ENCODE peak calls at places on chromosome 20, in eight cellular contexts. One of them, this sample, is unnamed.

GRCh38 chr20:5000263-5001173 is 792 bp downstream of the SLC23A2 start:
- DNase-seq in activated T-cell treated with anti-CD3 and anti-CD28 coated beads for 24 hours: no peak
- DNase-seq in NB4: peak
- DNase-seq in A549: no peak
- DNase-seq in right cardiac atrium: peak
- DNase-seq in AG09319: no peak
- DNase-seq in SK-N-SH: peak
- DNase-seq in progenitor cell of endocrine pancreas: peak
- DNase-seq in this sample: peak

GRCh38 chr20:4099905-4100675 is 84.7 kb upstream of the RNF24 start:
- DNase-seq in AG09319: no peak
- DNase-seq in progenitor cell of endocrine pancreas: no peak
- DNase-seq in activated T-cell treated with anti-CD3 and anti-CD28 coated beads for 24 hours: no peak
- DNase-seq in SK-N-SH: no peak
- DNase-seq in right cardiac atrium: no peak
- DNase-seq in NB4: no peak
- DNase-seq in A549: no peak
- DNase-seq in this sample: no peak

GRCh38 chr20:10669843-10670446 is 3.9 kb downstream of the JAG1 start:
- DNase-seq in AG09319: no peak
- DNase-seq in A549: no peak
- DNase-seq in progenitor cell of endocrine pancreas: no peak
- DNase-seq in right cardiac atrium: no peak
- DNase-seq in SK-N-SH: no peak
- DNase-seq in NB4: no peak
- DNase-seq in activated T-cell treated with anti-CD3 and anti-CD28 coated beads for 24 hours: no peak
- DNase-seq in this sample: no peak

GRCh38 chr20:20806121-20806820 is 93.8 kb upstream of the RALGAPA2 start:
- DNase-seq in right cardiac atrium: no peak
- DNase-seq in A549: no peak
- DNase-seq in SK-N-SH: no peak
- DNase-seq in progenitor cell of endocrine pancreas: no peak
- DNase-seq in NB4: no peak
- DNase-seq in AG09319: no peak
- DNase-seq in activated T-cell treated with anti-CD3 and anti-CD28 coated beads for 24 hours: no peak
- DNase-seq in this sample: no peak

GRCh38 chr20:15703171-15703911 is 869.9 kb downstream of the KIF16B start:
- DNase-seq in A549: peak
- DNase-seq in progenitor cell of endocrine pancreas: no peak
- DNase-seq in activated T-cell treated with anti-CD3 and anti-CD28 coated beads for 24 hours: no peak
- DNase-seq in right cardiac atrium: no peak
- DNase-seq in SK-N-SH: no peak
- DNase-seq in NB4: no peak
- DNase-seq in AG09319: no peak
- DNase-seq in this sample: no peak

GRCh38 chr20:54148947-54149764 is 24.6 kb downstream of the CYP24A1 start:
- DNase-seq in SK-N-SH: no peak
- DNase-seq in AG09319: no peak
- DNase-seq in A549: peak
- DNase-seq in activated T-cell treated with anti-CD3 and anti-CD28 coated beads for 24 hours: no peak
- DNase-seq in right cardiac atrium: no peak
- DNase-seq in NB4: no peak
- DNase-seq in progenitor cell of endocrine pancreas: no peak
- DNase-seq in this sample: no peak

GRCh38 chr20:39164642-39165041 is 202.5 kb downstream of the DHX35 start:
- DNase-seq in progenitor cell of endocrine pancreas: no peak
- DNase-seq in AG09319: no peak
- DNase-seq in A549: no peak
- DNase-seq in activated T-cell treated with anti-CD3 and anti-CD28 coated beads for 24 hours: no peak
- DNase-seq in SK-N-SH: no peak
- DNase-seq in NB4: no peak
- DNase-seq in right cardiac atrium: no peak
- DNase-seq in this sample: no peak

GRCh38 chr20:50260480-50261221 is 70.0 kb downstream of the CEBPB start:
- DNase-seq in AG09319: no peak
- DNase-seq in A549: no peak
- DNase-seq in progenitor cell of endocrine pancreas: no peak
- DNase-seq in right cardiac atrium: no peak
- DNase-seq in NB4: peak
- DNase-seq in activated T-cell treated with anti-CD3 and anti-CD28 coated beads for 24 hours: no peak
- DNase-seq in SK-N-SH: no peak
- DNase-seq in this sample: no peak

GRCh38 chr20:54017846-54018245 is 52.5 kb downstream of the BCAS1 start:
- DNase-seq in SK-N-SH: no peak
- DNase-seq in AG09319: no peak
- DNase-seq in NB4: no peak
- DNase-seq in activated T-cell treated with anti-CD3 and anti-CD28 coated beads for 24 hours: no peak
- DNase-seq in right cardiac atrium: no peak
- DNase-seq in progenitor cell of endocrine pancreas: no peak
- DNase-seq in A549: no peak
- DNase-seq in this sample: peak

GRCh38 chr20:59697082-59697481 is 92.7 kb downstream of the PHACTR3 start:
- DNase-seq in progenitor cell of endocrine pancreas: no peak
- DNase-seq in A549: no peak
- DNase-seq in SK-N-SH: no peak
- DNase-seq in right cardiac atrium: no peak
- DNase-seq in NB4: no peak
- DNase-seq in activated T-cell treated with anti-CD3 and anti-CD28 coated beads for 24 hours: no peak
- DNase-seq in AG09319: no peak
- DNase-seq in this sample: no peak

GRCh38 chr20:31849306-31849930 is 4.0 kb upstream of the FOXS1 start:
- DNase-seq in activated T-cell treated with anti-CD3 and anti-CD28 coated beads for 24 hours: no peak
- DNase-seq in progenitor cell of endocrine pancreas: no peak
- DNase-seq in AG09319: no peak
- DNase-seq in right cardiac atrium: no peak
- DNase-seq in A549: no peak
- DNase-seq in NB4: no peak
- DNase-seq in SK-N-SH: peak
- DNase-seq in this sample: no peak

GRCh38 chr20:23270427-23270911 is 80.1 kb upstream of the NXT1 start:
- DNase-seq in NB4: no peak
- DNase-seq in A549: no peak
- DNase-seq in progenitor cell of endocrine pancreas: no peak
- DNase-seq in SK-N-SH: no peak
- DNase-seq in right cardiac atrium: no peak
- DNase-seq in AG09319: no peak
- DNase-seq in activated T-cell treated with anti-CD3 and anti-CD28 coated beads for 24 hours: no peak
- DNase-seq in this sample: no peak

GRCh38 chr20:49573900-49574416 is 6.0 kb upstream of the PTGIS start:
- DNase-seq in SK-N-SH: no peak
- DNase-seq in AG09319: no peak
- DNase-seq in A549: no peak
- DNase-seq in right cardiac atrium: no peak
- DNase-seq in progenitor cell of endocrine pancreas: no peak
- DNase-seq in activated T-cell treated with anti-CD3 and anti-CD28 coated beads for 24 hours: no peak
- DNase-seq in NB4: no peak
- DNase-seq in this sample: no peak

GRCh38 chr20:10540636-10541493 is 105.8 kb downstream of the SLX4IP start:
- DNase-seq in A549: peak
- DNase-seq in NB4: peak
- DNase-seq in activated T-cell treated with anti-CD3 and anti-CD28 coated beads for 24 hours: no peak
- DNase-seq in progenitor cell of endocrine pancreas: no peak
- DNase-seq in right cardiac atrium: no peak
- DNase-seq in AG09319: no peak
- DNase-seq in SK-N-SH: no peak
- DNase-seq in this sample: no peak

GRCh38 chr20:60327971-60328660 is 369.9 kb downstream of the CDH26 start:
- DNase-seq in right cardiac atrium: no peak
- DNase-seq in A549: no peak
- DNase-seq in SK-N-SH: no peak
- DNase-seq in NB4: peak
- DNase-seq in progenitor cell of endocrine pancreas: no peak
- DNase-seq in AG09319: no peak
- DNase-seq in activated T-cell treated with anti-CD3 and anti-CD28 coated beads for 24 hours: no peak
- DNase-seq in this sample: no peak

GRCh38 chr20:48606117-48606840 is 221.5 kb downstream of the PREX1 start:
- DNase-seq in progenitor cell of endocrine pancreas: no peak
- DNase-seq in AG09319: no peak
- DNase-seq in SK-N-SH: no peak
- DNase-seq in NB4: no peak
- DNase-seq in A549: no peak
- DNase-seq in right cardiac atrium: peak
- DNase-seq in activated T-cell treated with anti-CD3 and anti-CD28 coated beads for 24 hours: no peak
- DNase-seq in this sample: no peak

GRCh38 chr20:57361517-57361916 is 10.5 kb downstream of the RAE1 start:
- DNase-seq in NB4: no peak
- DNase-seq in SK-N-SH: no peak
- DNase-seq in activated T-cell treated with anti-CD3 and anti-CD28 coated beads for 24 hours: no peak
- DNase-seq in right cardiac atrium: no peak
- DNase-seq in AG09319: peak
- DNase-seq in A549: no peak
- DNase-seq in progenitor cell of endocrine pancreas: no peak
- DNase-seq in this sample: no peak

GRCh38 chr20:54133434-54134427 is 40.1 kb downstream of the CYP24A1 start:
- DNase-seq in activated T-cell treated with anti-CD3 and anti-CD28 coated beads for 24 hours: no peak
- DNase-seq in A549: no peak
- DNase-seq in SK-N-SH: no peak
- DNase-seq in progenitor cell of endocrine pancreas: no peak
- DNase-seq in NB4: no peak
- DNase-seq in AG09319: no peak
- DNase-seq in right cardiac atrium: no peak
- DNase-seq in this sample: no peak

GRCh38 chr20:24936526-24937407 is 12.3 kb upstream of the CST7 start:
- DNase-seq in activated T-cell treated with anti-CD3 and anti-CD28 coated beads for 24 hours: no peak
- DNase-seq in SK-N-SH: no peak
- DNase-seq in A549: no peak
- DNase-seq in right cardiac atrium: no peak
- DNase-seq in NB4: no peak
- DNase-seq in progenitor cell of endocrine pancreas: no peak
- DNase-seq in AG09319: no peak
- DNase-seq in this sample: no peak

GRCh38 chr20:49724637-49725606 is 11.2 kb upstream of the B4GALT5 start:
- DNase-seq in activated T-cell treated with anti-CD3 and anti-CD28 coated beads for 24 hours: no peak
- DNase-seq in SK-N-SH: no peak
- DNase-seq in A549: no peak
- DNase-seq in progenitor cell of endocrine pancreas: no peak
- DNase-seq in right cardiac atrium: peak
- DNase-seq in AG09319: no peak
- DNase-seq in NB4: peak
- DNase-seq in this sample: no peak

GRCh38 chr20:11564491-11564890 is 353.2 kb upstream of the BTBD3 start:
- DNase-seq in A549: no peak
- DNase-seq in right cardiac atrium: no peak
- DNase-seq in progenitor cell of endocrine pancreas: no peak
- DNase-seq in NB4: no peak
- DNase-seq in activated T-cell treated with anti-CD3 and anti-CD28 coated beads for 24 hours: no peak
- DNase-seq in AG09319: no peak
- DNase-seq in SK-N-SH: no peak
- DNase-seq in this sample: no peak

GRCh38 chr20:12315652-12316051 is 398.0 kb downstream of the BTBD3 start:
- DNase-seq in activated T-cell treated with anti-CD3 and anti-CD28 coated beads for 24 hours: no peak
- DNase-seq in progenitor cell of endocrine pancreas: no peak
- DNase-seq in right cardiac atrium: no peak
- DNase-seq in SK-N-SH: no peak
- DNase-seq in NB4: no peak
- DNase-seq in AG09319: no peak
- DNase-seq in A549: no peak
- DNase-seq in this sample: no peak

GRCh38 chr20:33684533-33685327 is 1.5 kb downstream of the E2F1 start:
- DNase-seq in activated T-cell treated with anti-CD3 and anti-CD28 coated beads for 24 hours: no peak
- DNase-seq in right cardiac atrium: peak
- DNase-seq in NB4: peak
- DNase-seq in AG09319: no peak
- DNase-seq in SK-N-SH: peak
- DNase-seq in progenitor cell of endocrine pancreas: no peak
- DNase-seq in A549: no peak
- DNase-seq in this sample: no peak

GRCh38 chr20:61700595-61701140 is 365.0 kb downstream of the TAF4 start:
- DNase-seq in A549: no peak
- DNase-seq in AG09319: no peak
- DNase-seq in NB4: no peak
- DNase-seq in progenitor cell of endocrine pancreas: no peak
- DNase-seq in SK-N-SH: no peak
- DNase-seq in right cardiac atrium: peak
- DNase-seq in activated T-cell treated with anti-CD3 and anti-CD28 coated beads for 24 hours: no peak
- DNase-seq in this sample: no peak

GRCh38 chr20:62736026-62736406 is 27.4 kb downstream of the NTSR1 start:
- DNase-seq in NB4: no peak
- DNase-seq in AG09319: no peak
- DNase-seq in right cardiac atrium: peak
- DNase-seq in activated T-cell treated with anti-CD3 and anti-CD28 coated beads for 24 hours: no peak
- DNase-seq in SK-N-SH: no peak
- DNase-seq in progenitor cell of endocrine pancreas: no peak
- DNase-seq in A549: no peak
- DNase-seq in this sample: peak

GRCh38 chr20:62643521-62644043 is 1.3 kb downstream of the SLCO4A1 start:
- DNase-seq in A549: no peak
- DNase-seq in NB4: no peak
- DNase-seq in activated T-cell treated with anti-CD3 and anti-CD28 coated beads for 24 hours: no peak
- DNase-seq in SK-N-SH: no peak
- DNase-seq in right cardiac atrium: no peak
- DNase-seq in AG09319: no peak
- DNase-seq in progenitor cell of endocrine pancreas: no peak
- DNase-seq in this sample: no peak

GRCh38 chr20:50111829-50112495 is 988 bp downstream of the UBE2V1 start:
- DNase-seq in right cardiac atrium: no peak
- DNase-seq in A549: no peak
- DNase-seq in NB4: no peak
- DNase-seq in activated T-cell treated with anti-CD3 and anti-CD28 coated beads for 24 hours: no peak
- DNase-seq in AG09319: no peak
- DNase-seq in SK-N-SH: no peak
- DNase-seq in progenitor cell of endocrine pancreas: no peak
- DNase-seq in this sample: no peak

GRCh38 chr20:59955131-59955796 is 3.0 kb upstream of the CDH26 start:
- DNase-seq in A549: peak
- DNase-seq in NB4: peak
- DNase-seq in right cardiac atrium: no peak
- DNase-seq in SK-N-SH: no peak
- DNase-seq in activated T-cell treated with anti-CD3 and anti-CD28 coated beads for 24 hours: no peak
- DNase-seq in progenitor cell of endocrine pancreas: no peak
- DNase-seq in AG09319: no peak
- DNase-seq in this sample: no peak

GRCh38 chr20:10313701-10314100 is 95.1 kb downstream of the SNAP25 start:
- DNase-seq in SK-N-SH: no peak
- DNase-seq in NB4: no peak
- DNase-seq in AG09319: no peak
- DNase-seq in right cardiac atrium: no peak
- DNase-seq in activated T-cell treated with anti-CD3 and anti-CD28 coated beads for 24 hours: no peak
- DNase-seq in A549: no peak
- DNase-seq in progenitor cell of endocrine pancreas: no peak
- DNase-seq in this sample: no peak

GRCh38 chr20:23161968-23162696 is 76.0 kb upstream of the CD93 start:
- DNase-seq in progenitor cell of endocrine pancreas: no peak
- DNase-seq in SK-N-SH: no peak
- DNase-seq in A549: no peak
- DNase-seq in right cardiac atrium: peak
- DNase-seq in NB4: peak
- DNase-seq in AG09319: no peak
- DNase-seq in activated T-cell treated with anti-CD3 and anti-CD28 coated beads for 24 hours: no peak
- DNase-seq in this sample: no peak

GRCh38 chr20:57061058-57061900 is 205.2 kb downstream of the BMP7 start:
- DNase-seq in SK-N-SH: peak
- DNase-seq in activated T-cell treated with anti-CD3 and anti-CD28 coated beads for 24 hours: no peak
- DNase-seq in NB4: peak
- DNase-seq in progenitor cell of endocrine pancreas: no peak
- DNase-seq in A549: peak
- DNase-seq in right cardiac atrium: no peak
- DNase-seq in AG09319: no peak
- DNase-seq in this sample: no peak

GRCh38 chr20:19322061-19322985 is 109.9 kb downstream of the SLC24A3 start:
- DNase-seq in SK-N-SH: no peak
- DNase-seq in activated T-cell treated with anti-CD3 and anti-CD28 coated beads for 24 hours: no peak
- DNase-seq in NB4: no peak
- DNase-seq in right cardiac atrium: no peak
- DNase-seq in AG09319: no peak
- DNase-seq in A549: no peak
- DNase-seq in progenitor cell of endocrine pancreas: no peak
- DNase-seq in this sample: no peak

GRCh38 chr20:50588034-50588736 is 78.0 kb downstream of the PTPN1 start:
- DNase-seq in right cardiac atrium: peak
- DNase-seq in A549: peak
- DNase-seq in NB4: peak
- DNase-seq in activated T-cell treated with anti-CD3 and anti-CD28 coated beads for 24 hours: peak
- DNase-seq in progenitor cell of endocrine pancreas: peak
- DNase-seq in AG09319: no peak
- DNase-seq in SK-N-SH: peak
- DNase-seq in this sample: peak

GRCh38 chr20:50360218-50360672 is 149.9 kb upstream of the PTPN1 start:
- DNase-seq in activated T-cell treated with anti-CD3 and anti-CD28 coated beads for 24 hours: no peak
- DNase-seq in progenitor cell of endocrine pancreas: no peak
- DNase-seq in AG09319: no peak
- DNase-seq in SK-N-SH: no peak
- DNase-seq in A549: no peak
- DNase-seq in NB4: no peak
- DNase-seq in right cardiac atrium: no peak
- DNase-seq in this sample: no peak

This sample was measured in T-helper 2 cell.